ENCODE peak calls at places on chromosomes 5 and 9, in nine cellular contexts. One of them, this sample, is unnamed.

GRCh38 chr5:173582198-173583092 is 34.0 kb downstream of the BOD1 start:
- DNase-seq in HT-29: no peak
- DNase-seq in esophagus muscularis mucosa: no peak
- DNase-seq in aorta: no peak
- DNase-seq in NCI-H2171 treated with DMSO at 0.1 percent for 48 hours: no peak
- DNase-seq in stimulated activated CD4-positive, alpha-beta T cell treated with anti-CD3 and anti-CD28 coated beads, Interleukin-12 subunit alpha, Interleukin-12 subunit beta, amount 100 ng/mL, for 4 hours: no peak
- DNase-seq in upper lobe of left lung: no peak
- DNase-seq in sciatic nerve: no peak
- DNase-seq in SK-N-MC: no peak
- DNase-seq in this sample: no peak

GRCh38 chr5:128537306-128537998 is 593 bp downstream of the FBN2 start:
- DNase-seq in HT-29: no peak
- DNase-seq in esophagus muscularis mucosa: no peak
- DNase-seq in aorta: peak; percentile 78
- DNase-seq in NCI-H2171 treated with DMSO at 0.1 percent for 48 hours: no peak
- DNase-seq in stimulated activated CD4-positive, alpha-beta T cell treated with anti-CD3 and anti-CD28 coated beads, Interleukin-12 subunit alpha, Interleukin-12 subunit beta, amount 100 ng/mL, for 4 hours: no peak
- DNase-seq in upper lobe of left lung: peak; percentile 87
- DNase-seq in sciatic nerve: peak; percentile 63
- DNase-seq in SK-N-MC: no peak
- DNase-seq in this sample: peak; percentile 38

GRCh38 chr9:137314561-137315560 is 12.8 kb upstream of the NRARP start:
- DNase-seq in HT-29: no peak
- DNase-seq in esophagus muscularis mucosa: no peak
- DNase-seq in aorta: peak; percentile 71
- DNase-seq in NCI-H2171 treated with DMSO at 0.1 percent for 48 hours: no peak
- DNase-seq in stimulated activated CD4-positive, alpha-beta T cell treated with anti-CD3 and anti-CD28 coated beads, Interleukin-12 subunit alpha, Interleukin-12 subunit beta, amount 100 ng/mL, for 4 hours: no peak
- DNase-seq in upper lobe of left lung: peak; percentile 78
- DNase-seq in sciatic nerve: no peak
- DNase-seq in SK-N-MC: no peak
- DNase-seq in this sample: no peak

GRCh38 chr5:132363431-132364112 is 5.9 kb upstream of the SLC22A5 start:
- DNase-seq in HT-29: no peak
- DNase-seq in esophagus muscularis mucosa: no peak
- DNase-seq in aorta: no peak
- DNase-seq in NCI-H2171 treated with DMSO at 0.1 percent for 48 hours: no peak
- DNase-seq in stimulated activated CD4-positive, alpha-beta T cell treated with anti-CD3 and anti-CD28 coated beads, Interleukin-12 subunit alpha, Interleukin-12 subunit beta, amount 100 ng/mL, for 4 hours: no peak
- DNase-seq in upper lobe of left lung: no peak
- DNase-seq in sciatic nerve: no peak
- DNase-seq in SK-N-MC: no peak
- DNase-seq in this sample: peak; percentile 76

GRCh38 chr9:96567203-96567700 is 52.4 kb downstream of the CDC14B start:
- DNase-seq in HT-29: no peak
- DNase-seq in esophagus muscularis mucosa: no peak
- DNase-seq in aorta: no peak
- DNase-seq in NCI-H2171 treated with DMSO at 0.1 percent for 48 hours: peak; percentile 35
- DNase-seq in stimulated activated CD4-positive, alpha-beta T cell treated with anti-CD3 and anti-CD28 coated beads, Interleukin-12 subunit alpha, Interleukin-12 subunit beta, amount 100 ng/mL, for 4 hours: peak; percentile 15
- DNase-seq in upper lobe of left lung: no peak
- DNase-seq in sciatic nerve: no peak
- DNase-seq in SK-N-MC: no peak
- DNase-seq in this sample: no peak

GRCh38 chr5:10656176-10656830 is 92.4 kb downstream of the ANKRD33B start:
- DNase-seq in HT-29: no peak
- DNase-seq in esophagus muscularis mucosa: no peak
- DNase-seq in aorta: no peak
- DNase-seq in NCI-H2171 treated with DMSO at 0.1 percent for 48 hours: no peak
- DNase-seq in stimulated activated CD4-positive, alpha-beta T cell treated with anti-CD3 and anti-CD28 coated beads, Interleukin-12 subunit alpha, Interleukin-12 subunit beta, amount 100 ng/mL, for 4 hours: no peak
- DNase-seq in upper lobe of left lung: no peak
- DNase-seq in sciatic nerve: no peak
- DNase-seq in SK-N-MC: no peak
- DNase-seq in this sample: no peak

GRCh38 chr9:137411260-137411659 is 11.7 kb downstream of the EXD3 start:
- DNase-seq in HT-29: no peak
- DNase-seq in esophagus muscularis mucosa: no peak
- DNase-seq in aorta: no peak
- DNase-seq in NCI-H2171 treated with DMSO at 0.1 percent for 48 hours: no peak
- DNase-seq in stimulated activated CD4-positive, alpha-beta T cell treated with anti-CD3 and anti-CD28 coated beads, Interleukin-12 subunit alpha, Interleukin-12 subunit beta, amount 100 ng/mL, for 4 hours: no peak
- DNase-seq in upper lobe of left lung: no peak
- DNase-seq in sciatic nerve: no peak
- DNase-seq in SK-N-MC: no peak
- DNase-seq in this sample: no peak

GRCh38 chr5:112848116-112848811 is 12.8 kb upstream of the SRP19 start:
- DNase-seq in HT-29: peak; percentile 48
- DNase-seq in esophagus muscularis mucosa: no peak
- DNase-seq in aorta: no peak
- DNase-seq in NCI-H2171 treated with DMSO at 0.1 percent for 48 hours: peak; percentile 73
- DNase-seq in stimulated activated CD4-positive, alpha-beta T cell treated with anti-CD3 and anti-CD28 coated beads, Interleukin-12 subunit alpha, Interleukin-12 subunit beta, amount 100 ng/mL, for 4 hours: no peak
- DNase-seq in upper lobe of left lung: no peak
- DNase-seq in sciatic nerve: no peak
- DNase-seq in SK-N-MC: peak; percentile 37
- DNase-seq in this sample: peak; percentile 56

GRCh38 chr5:170554566-170555267 is 50.9 kb downstream of the KCNIP1 start:
- DNase-seq in HT-29: no peak
- DNase-seq in esophagus muscularis mucosa: no peak
- DNase-seq in aorta: no peak
- DNase-seq in NCI-H2171 treated with DMSO at 0.1 percent for 48 hours: peak; percentile 73
- DNase-seq in stimulated activated CD4-positive, alpha-beta T cell treated with anti-CD3 and anti-CD28 coated beads, Interleukin-12 subunit alpha, Interleukin-12 subunit beta, amount 100 ng/mL, for 4 hours: no peak
- DNase-seq in upper lobe of left lung: no peak
- DNase-seq in sciatic nerve: no peak
- DNase-seq in SK-N-MC: no peak
- DNase-seq in this sample: no peak

GRCh38 chr9:103245369-103245768 is 250.2 kb downstream of the CYLC2 start:
- DNase-seq in HT-29: no peak
- DNase-seq in esophagus muscularis mucosa: no peak
- DNase-seq in aorta: no peak
- DNase-seq in NCI-H2171 treated with DMSO at 0.1 percent for 48 hours: no peak
- DNase-seq in stimulated activated CD4-positive, alpha-beta T cell treated with anti-CD3 and anti-CD28 coated beads, Interleukin-12 subunit alpha, Interleukin-12 subunit beta, amount 100 ng/mL, for 4 hours: no peak
- DNase-seq in upper lobe of left lung: no peak
- DNase-seq in sciatic nerve: no peak
- DNase-seq in SK-N-MC: no peak
- DNase-seq in this sample: no peak

GRCh38 chr5:35618791-35619190 is 1.1 kb downstream of the SPEF2 start:
- DNase-seq in HT-29: peak; percentile 15
- DNase-seq in esophagus muscularis mucosa: no peak
- DNase-seq in aorta: no peak
- DNase-seq in NCI-H2171 treated with DMSO at 0.1 percent for 48 hours: no peak
- DNase-seq in stimulated activated CD4-positive, alpha-beta T cell treated with anti-CD3 and anti-CD28 coated beads, Interleukin-12 subunit alpha, Interleukin-12 subunit beta, amount 100 ng/mL, for 4 hours: no peak
- DNase-seq in upper lobe of left lung: no peak
- DNase-seq in sciatic nerve: no peak
- DNase-seq in SK-N-MC: no peak
- DNase-seq in this sample: no peak

This sample was measured in amniotic stem cell.